ENCODE peak calls at places on chromosomes 11 and 22, in ten cellular contexts. E is WTC11; T is left lung; G is MV-4-11; I is activated CD4-positive, alpha-beta T cell treated with anti-CD3 and anti-CD28 coated beads, Interleukin-2, amount 50 U/mL, for 48 hours; P is GM03348; L is H4; Y is NCI-H2171; N is brain microvascular endothelial cell; X is AG04450. O is an unnamed sample.

GRCh38 chr22:27245056-27245455 is 556.5 kb downstream of the MN1 start:
- DNase-seq in T (no peak), L (no peak), X (no peak), G (no peak), E (no peak), I (no peak), Y (no peak), N (no peak), P (no peak), O (no peak)

GRCh38 chr11:45881708-45882368 is 3.6 kb upstream of the MAPK8IP1 start:
- DNase-seq in I (no peak), X (no peak), P (no peak), G (no peak), N (no peak), T (no peak), Y (no peak), E (no peak), L (no peak), O (no peak)

GRCh38 chr11:125091247-125091876 is 20.1 kb downstream of the TMEM218 start:
- DNase-seq in P (peak; percentile 78), G (peak; percentile 50), X (peak; percentile 58), E (peak; percentile 58), N (peak; percentile 51), T (no peak), Y (peak; percentile 2), L (peak; percentile 72), I (no peak), O (no peak)

GRCh38 chr11:102955624-102956023 is at the start of gene MMP13:
- DNase-seq in N (no peak), E (no peak), L (peak; percentile 80), T (no peak), X (no peak), Y (no peak), I (no peak), G (no peak), P (no peak), O (no peak)

GRCh38 chr11:124669193-124669592 is 4.3 kb downstream of the SIAE start:
- DNase-seq in P (peak; percentile 78), G (peak; percentile 33), I (peak; percentile 34), Y (no peak), T (no peak), N (peak; percentile 44), E (peak; percentile 30), X (no peak), L (peak; percentile 29), O (peak; percentile 43)

GRCh38 chr11:88194990-88195389 is 19.7 kb upstream of the RAB38 start:
- DNase-seq in N (no peak), P (no peak), E (no peak), G (no peak), X (no peak), L (no peak), I (no peak), T (no peak), Y (no peak), O (no peak)

GRCh38 chr22:36979016-36979415 is 40.2 kb downstream of the TST start:
- DNase-seq in G (no peak), I (no peak), N (no peak), P (no peak), Y (no peak), X (no peak), T (no peak), L (no peak), E (no peak), O (no peak)

GRCh38 chr11:45803981-45804805 is 756 bp upstream of the SLC35C1 start:
- DNase-seq in Y (peak; percentile 40), E (peak; percentile 79), P (peak; percentile 84), N (peak; percentile 20), L (peak; percentile 59), G (peak; percentile 18), I (peak; percentile 71), X (no peak), T (peak; percentile 86), O (peak; percentile 60)

GRCh38 chr11:103486609-103487008 is 377.4 kb downstream of the DYNC2H1 start:
- DNase-seq in G (no peak), E (no peak), N (no peak), T (no peak), I (no peak), X (no peak), P (no peak), L (no peak), Y (no peak), O (no peak)

GRCh38 chr11:103997082-103997481 is 39.4 kb upstream of the DDI1 start:
- DNase-seq in X (no peak), L (no peak), Y (no peak), G (no peak), I (no peak), T (no peak), N (no peak), E (no peak), P (no peak), O (no peak)

GRCh38 chr11:73040046-73040445 is 102.1 kb downstream of the FCHSD2 start:
- DNase-seq in Y (no peak), G (no peak), E (no peak), L (no peak), X (no peak), I (no peak), T (no peak), N (no peak), P (no peak), O (no peak)

GRCh38 chr11:130337281-130338089 is 22.8 kb upstream of the ZBTB44 start:
- DNase-seq in X (no peak), T (no peak), G (no peak), L (no peak), P (no peak), E (no peak), Y (no peak), I (no peak), N (no peak), O (no peak)

O was measured in effector CD4-positive, alpha-beta T cell.